ENCODE peak calls at places on chromosomes 7 and 10, in ten cellular contexts. U, O, J, M, E, D, N, Q, W and C are unnamed samples.

GRCh38 chr7:130942211-130942964 is 208.4 kb upstream of the KLF14 start:
- DNase-seq in U (no peak), O (peak), J (peak), M (peak), E (peak), D (peak), N (peak), Q (peak), W (no peak), C (no peak)

GRCh38 chr10:28054211-28054888 is 55.5 kb upstream of the ODAD2 start:
- DNase-seq in U (peak), O (no peak), J (no peak), M (peak), E (no peak), D (peak), N (no peak), Q (no peak), W (no peak), C (no peak)

GRCh38 chr10:114346176-114347031 is 57.9 kb downstream of the AFAP1L2 start:
- DNase-seq in U (no peak), O (no peak), J (no peak), M (peak), E (peak), D (no peak), N (no peak), Q (no peak), W (no peak), C (no peak)

GRCh38 chr7:57449904-57450303 is at the start of gene ZNF716:
- DNase-seq in U (no peak), O (no peak), J (no peak), M (no peak), E (no peak), D (no peak), N (no peak), Q (no peak), W (no peak), C (no peak)

GRCh38 chr7:1313591-1313990 is 80.9 kb downstream of the UNCX start:
- DNase-seq in U (no peak), O (no peak), J (no peak), M (no peak), E (no peak), D (no peak), N (no peak), Q (no peak), W (peak), C (no peak)

GRCh38 chr7:150357277-150357676 is 11.3 kb upstream of the REPIN1 start:
- DNase-seq in U (no peak), O (no peak), J (no peak), M (no peak), E (no peak), D (no peak), N (no peak), Q (no peak), W (peak), C (no peak)

GRCh38 chr7:46539892-46540483 is 618.9 kb upstream of the IGFBP3 start:
- DNase-seq in U (no peak), O (no peak), J (no peak), M (no peak), E (no peak), D (no peak), N (no peak), Q (no peak), W (no peak), C (no peak)

GRCh38 chr10:6701289-6701688 is 121.2 kb upstream of the PRKCQ start:
- DNase-seq in U (no peak), O (no peak), J (peak), M (no peak), E (no peak), D (no peak), N (no peak), Q (no peak), W (no peak), C (no peak)

GRCh38 chr7:33421384-33421783 is 292.0 kb downstream of the BBS9 start:
- DNase-seq in U (no peak), O (no peak), J (no peak), M (no peak), E (no peak), D (peak), N (no peak), Q (no peak), W (no peak), C (no peak)

GRCh38 chr7:20508109-20508508 is 107.4 kb upstream of the ABCB5 start:
- DNase-seq in U (no peak), O (no peak), J (peak), M (no peak), E (no peak), D (no peak), N (no peak), Q (no peak), W (no peak), C (no peak)

GRCh38 chr10:17643755-17644484 is at the start of gene STAM:
- DNase-seq in U (peak), O (peak), J (peak), M (peak), E (peak), D (peak), N (peak), Q (peak), W (peak), C (peak)
- TF ChIP-seq POLR2A in U (peak), O (no peak), J (peak), M (peak), E (peak), D (peak), N (peak), Q (peak), W (peak), C (peak)

GRCh38 chr10:70832852-70833542 is 17.2 kb downstream of the SGPL1 start:
- DNase-seq in U (peak), O (no peak), J (no peak), M (no peak), E (no peak), D (peak), N (no peak), Q (no peak), W (no peak), C (no peak)
- TF ChIP-seq POLR2A in U (no peak), O (no peak), J (no peak), M (no peak), E (no peak), D (no peak), N (no peak), Q (no peak), W (no peak), C (no peak)

GRCh38 chr7:23181684-23182553 is at the start of gene NUP42:
- DNase-seq in U (peak), O (peak), J (peak), M (peak), E (peak), D (peak), N (peak), Q (peak), W (peak), C (peak)
- TF ChIP-seq POLR2A in U (peak), O (peak), J (peak), M (peak), E (peak), D (peak), N (peak), Q (peak), W (no peak), C (peak)

GRCh38 chr10:62636825-62637248 is 167.7 kb upstream of the ADO start:
- DNase-seq in U (no peak), O (no peak), J (no peak), M (no peak), E (no peak), D (peak), N (no peak), Q (no peak), W (no peak), C (no peak)

GRCh38 chr10:62635127-62635526 is 169.4 kb upstream of the ADO start:
- DNase-seq in U (no peak), O (no peak), J (no peak), M (no peak), E (no peak), D (no peak), N (no peak), Q (no peak), W (no peak), C (no peak)

GRCh38 chr10:62638062-62638477 is 166.4 kb upstream of the ADO start:
- DNase-seq in U (no peak), O (no peak), J (no peak), M (peak), E (no peak), D (peak), N (no peak), Q (no peak), W (no peak), C (no peak)

GRCh38 chr10:62639139-62639538 is 165.4 kb upstream of the ADO start:
- DNase-seq in U (no peak), O (no peak), J (no peak), M (no peak), E (no peak), D (no peak), N (no peak), Q (no peak), W (no peak), C (no peak)

GRCh38 chr10:62637249-62638061 is 167.1 kb upstream of the ADO start:
- DNase-seq in U (no peak), O (no peak), J (no peak), M (peak), E (no peak), D (peak), N (peak), Q (no peak), W (no peak), C (peak)
- TF ChIP-seq POLR2A in U (no peak), O (no peak), J (no peak), M (no peak), E (no peak), D (no peak), N (peak), Q (no peak), W (no peak), C (no peak)

GRCh38 chr10:43396061-43396927 is 12.7 kb downstream of the HNRNPF start:
- DNase-seq in U (peak), O (peak), J (peak), M (peak), E (peak), D (peak), N (peak), Q (peak), W (peak), C (peak)

GRCh38 chr10:43399911-43400310 is 9.1 kb downstream of the HNRNPF start:
- DNase-seq in U (no peak), O (no peak), J (no peak), M (no peak), E (no peak), D (no peak), N (no peak), Q (no peak), W (peak), C (no peak)

GRCh38 chr10:43401627-43402026 is 7.4 kb downstream of the HNRNPF start:
- DNase-seq in U (no peak), O (no peak), J (no peak), M (no peak), E (no peak), D (no peak), N (no peak), Q (no peak), W (no peak), C (no peak)

GRCh38 chr10:43396928-43397624 is 11.9 kb downstream of the HNRNPF start:
- DNase-seq in U (peak), O (peak), J (peak), M (peak), E (peak), D (peak), N (peak), Q (peak), W (peak), C (peak)

GRCh38 chr10:43398939-43399871 is 9.8 kb downstream of the HNRNPF start:
- DNase-seq in U (no peak), O (no peak), J (no peak), M (no peak), E (no peak), D (peak), N (no peak), Q (no peak), W (peak), C (peak)
- TF ChIP-seq POLR2A in U (no peak), O (no peak), J (no peak), M (no peak), E (no peak), D (no peak), N (no peak), Q (no peak), W (no peak), C (no peak)

DNA sequence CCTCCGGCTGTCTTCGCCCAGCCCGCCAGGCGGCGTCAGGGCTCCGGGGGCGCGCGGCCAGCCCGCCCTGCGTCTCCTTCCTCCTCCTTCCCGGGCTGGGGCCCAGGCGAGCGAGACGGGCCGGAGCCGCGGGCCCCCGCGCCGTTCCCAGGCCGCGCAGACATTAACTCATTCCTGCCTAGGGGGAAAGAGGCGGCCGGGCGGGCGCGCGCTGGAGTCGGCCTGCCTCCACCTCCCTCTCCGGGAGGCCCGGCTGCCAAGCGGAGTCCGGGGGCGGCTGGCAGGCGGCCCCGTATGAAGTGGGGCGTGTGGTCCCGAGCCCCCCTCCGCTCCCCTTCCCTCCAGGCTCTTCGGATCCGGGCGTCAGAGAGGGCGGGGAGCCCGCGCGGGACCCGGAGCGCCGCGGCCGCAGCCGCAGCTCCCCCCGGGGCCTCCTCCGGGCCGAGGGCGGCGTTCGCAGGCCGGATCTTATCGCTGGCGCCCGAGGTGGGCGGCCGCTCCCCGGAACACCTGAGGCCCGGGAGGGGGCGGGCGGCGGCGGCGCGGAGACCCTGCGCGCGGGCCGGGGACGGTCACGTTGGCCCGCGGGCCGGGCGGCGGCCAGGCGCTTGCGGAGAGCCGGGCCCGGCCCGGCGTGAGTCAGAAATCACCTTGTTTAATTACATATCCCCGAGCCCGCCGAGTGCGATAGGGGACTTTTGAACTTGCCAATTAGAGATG is 43.1 kb downstream of the LDB3 start:
- DNase-seq in U (peak), O (peak), J (peak), M (peak), E (peak), D (peak), N (peak), Q (peak), W (peak), C (peak)
- TF ChIP-seq POLR2A in U (peak), O (peak), J (peak), M (peak), E (peak), D (peak), N (peak), Q (peak), W (peak), C (peak)

GRCh38 chr7:95113590-95113989 is 206.2 kb downstream of the PPP1R9A start:
- DNase-seq in U (no peak), O (no peak), J (no peak), M (no peak), E (no peak), D (no peak), N (no peak), Q (no peak), W (no peak), C (no peak)
- TF ChIP-seq POLR2A in U (no peak), O (no peak), J (no peak), M (no peak), E (no peak), D (no peak), N (no peak), Q (no peak), W (no peak), C (no peak)

GRCh38 chr7:99616359-99617186 is at the start of gene ZSCAN25:
- DNase-seq in U (peak), O (peak), J (peak), M (peak), E (peak), D (peak), N (peak), Q (peak), W (peak), C (peak)
- TF ChIP-seq POLR2A in U (peak), O (no peak), J (peak), M (peak), E (peak), D (peak), N (peak), Q (no peak), W (peak), C (peak)